ENCODE peak calls at places on chromosomes 12 and 14, in four cellular contexts. A is testis, K is SJSA1, M is A172. Q is an unnamed sample.

GRCh38 chr14:22623047-22623446 is 21.1 kb downstream of the OR6J1 start:
- DNase-seq in A (no peak), K (no peak), M (no peak), Q (no peak)

GRCh38 chr14:80536456-80536855 is 325.2 kb upstream of the DIO2 start:
- DNase-seq in A (no peak), K (no peak), M (no peak), Q (no peak)

GRCh38 chr12:22437031-22437806 is 102.7 kb upstream of the ST8SIA1 start:
- DNase-seq in A (no peak), K (no peak), M (peak), Q (peak)

GRCh38 chr14:53054457-53054856 is 98.7 kb downstream of the DDHD1 start:
- DNase-seq in A (no peak), K (no peak), M (no peak), Q (no peak)

GRCh38 chr12:126447346-126447745 is 1382.1 kb downstream of the AACS start:
- DNase-seq in A (no peak), K (no peak), M (no peak), Q (no peak)

GRCh38 chr14:64880382-64881121 is 845 bp upstream of the SPTB start:
- DNase-seq in A (peak), K (no peak), M (peak), Q (peak)

GRCh38 chr12:1777798-1778197 is 42.6 kb upstream of the LRTM2 start:
- DNase-seq in A (no peak), K (no peak), M (no peak), Q (peak)

GRCh38 chr12:127060933-127061332 is 1206.0 kb upstream of the TMEM132C start:
- DNase-seq in A (no peak), K (no peak), M (no peak), Q (no peak)

GRCh38 chr12:51334774-51335173 is 10.8 kb upstream of the BIN2 start:
- DNase-seq in A (no peak), K (no peak), M (no peak), Q (no peak)

GRCh38 chr12:109716512-109717389 is 3.1 kb downstream of the FAM222A start:
- DNase-seq in A (peak), K (no peak), M (no peak), Q (no peak)

GRCh38 chr12:51846209-51846779 is 2.2 kb downstream of the FIGNL2 start:
- DNase-seq in A (no peak), K (no peak), M (no peak), Q (no peak)

GRCh38 chr12:28222081-28222700 is 31.9 kb downstream of the CCDC91 start:
- DNase-seq in A (no peak), K (no peak), M (no peak), Q (no peak)

GRCh38 chr12:57708296-57708695 is 14.4 kb downstream of the OS9 start:
- DNase-seq in A (no peak), K (peak), M (no peak), Q (no peak)

GRCh38 chr12:116434155-116435065 is 124.8 kb upstream of the MAP1LC3B2 start:
- DNase-seq in A (peak), K (peak), M (peak), Q (peak)

GRCh38 chr12:114673169-114673833 is 10.7 kb downstream of the TBX3 start:
- DNase-seq in A (no peak), K (peak), M (no peak), Q (no peak)

GRCh38 chr14:54981698-54982097 is 45.2 kb downstream of the WDHD1 start:
- DNase-seq in A (no peak), K (no peak), M (no peak), Q (no peak)

GRCh38 chr14:23877111-23877510 is 76.5 kb upstream of the DHRS4 start:
- DNase-seq in A (no peak), K (no peak), M (no peak), Q (no peak)

GRCh38 chr14:60915781-60916180 is 65.1 kb downstream of the TRMT5 start:
- DNase-seq in A (no peak), K (no peak), M (no peak), Q (no peak)

GRCh38 chr14:75496755-75497154 is 25.5 kb upstream of the BATF start:
- DNase-seq in A (no peak), K (no peak), M (no peak), Q (no peak)

GRCh38 chr14:70888151-70888499 is 19.1 kb upstream of the PCNX1 start:
- DNase-seq in A (no peak), K (no peak), M (no peak), Q (no peak)

GRCh38 chr12:112944028-112944690 is 5.9 kb downstream of the OAS3 start:
- DNase-seq in A (no peak), K (no peak), M (peak), Q (no peak)

GRCh38 chr12:29463198-29463597 is 34.3 kb downstream of the OVCH1 start:
- DNase-seq in A (no peak), K (no peak), M (no peak), Q (no peak)

GRCh38 chr12:45674181-45674580 is 55.3 kb upstream of the ARID2 start:
- DNase-seq in A (no peak), K (no peak), M (peak), Q (no peak)

GRCh38 chr14:23550131-23550826 is 1.3 kb downstream of the ZFHX2 start:
- DNase-seq in A (no peak), K (no peak), M (no peak), Q (no peak)

GRCh38 chr14:77315115-77315944 is 5.4 kb downstream of the POMT2 start:
- DNase-seq in A (no peak), K (no peak), M (no peak), Q (no peak)

GRCh38 chr14:45426685-45427282 is 173.8 kb upstream of the MIS18BP1 start:
- DNase-seq in A (no peak), K (no peak), M (peak), Q (no peak)

GRCh38 chr14:103151270-103151933 is 28.1 kb downstream of the TNFAIP2 start:
- DNase-seq in A (no peak), K (no peak), M (no peak), Q (peak)